ENCODE peak calls at places on chromosomes 4 and X, in seven cellular contexts. F, E, O, D, P, M and S are unnamed samples. For H3K36me3, the result is how much of the 10 kb centered on the place peaks cover.

GRCh38 chr4:72568959-72569718 is at the start of gene ADAMTS3:
- DNase-seq in O (peak), D (no peak), P (peak), M (peak), E (peak), F (peak), S (peak)

GRCh38 chr4:140790765-140791164 is 34.6 kb upstream of the TBC1D9 start:
- DNase-seq in D (no peak), M (peak), F (peak), E (peak), O (no peak), P (peak), S (peak)

GRCh38 chr4:158783775-158784174 is 14.9 kb downstream of the FNIP2 start:
- DNase-seq in P (no peak), M (peak), F (no peak), D (no peak), O (no peak), E (peak), S (peak)

GRCh38 chr4:2290974-2291704 is 29.2 kb upstream of the MXD4 start:
- DNase-seq in E (no peak), F (no peak), M (no peak), O (no peak), D (no peak), P (no peak), S (no peak)

GRCh38 chr4:123415977-123416376 is 19.4 kb downstream of the SPRY1 start:
- DNase-seq in D (no peak), E (no peak), P (no peak), O (no peak), M (peak), F (no peak), S (peak)

GRCh38 chrX:110402855-110403230 is 44.2 kb downstream of the RTL9 start:
- DNase-seq in F (no peak), E (no peak), P (no peak), M (no peak), O (no peak), D (no peak), S (peak)

GRCh38 chrX:150034788-150035187 is 96.5 kb upstream of the EOLA2 start:
- DNase-seq in O (no peak), F (no peak), E (no peak), P (no peak), M (no peak), D (no peak), S (no peak)

GRCh38 chr4:118909173-118909956 is 20.7 kb downstream of the SYNPO2 start:
- DNase-seq in P (no peak), F (peak), D (no peak), O (no peak), M (no peak), E (no peak), S (no peak)

GRCh38 chr4:89111833-89112563 is 665 bp downstream of the TIGD2 start:
- DNase-seq in P (no peak), F (no peak), D (no peak), M (peak), O (no peak), E (peak), S (peak)

GRCh38 chr4:128916832-128917231 is 107.3 kb downstream of the JADE1 start:
- DNase-seq in M (no peak), O (no peak), F (no peak), P (peak), E (no peak), D (no peak), S (no peak)

GRCh38 chr4:114027596-114027995 is 48.1 kb upstream of the ARSJ start:
- DNase-seq in F (no peak), E (no peak), D (no peak), M (no peak), O (no peak), P (no peak), S (no peak)

GRCh38 chr4:88188738-88189417 is 30.4 kb upstream of the ABCG2 start:
- DNase-seq in F (no peak), O (no peak), M (no peak), D (no peak), P (no peak), E (no peak), S (peak)

GRCh38 chr4:113978561-113979156 is 788 bp downstream of the ARSJ start:
- DNase-seq in D (no peak), O (peak), M (peak), P (no peak), E (peak), F (no peak), S (peak)

GRCh38 chr4:128793859-128794667 is 15.4 kb upstream of the JADE1 start:
- DNase-seq in F (no peak), D (no peak), O (no peak), E (peak), M (peak), P (no peak), S (no peak)

GRCh38 chr4:2689825-2690700 is 66.1 kb downstream of the TNIP2 start:
- DNase-seq in P (no peak), M (no peak), O (no peak), F (no peak), E (no peak), D (no peak), S (no peak)

GRCh38 chrX:44898411-44899221 is 25.6 kb downstream of the KDM6A start:
- DNase-seq in P (no peak), O (no peak), D (no peak), F (no peak), E (peak), M (peak), S (peak)

GRCh38 chr4:2811830-2812599 is 19.1 kb downstream of the SH3BP2 start:
- DNase-seq in O (peak), D (peak), M (peak), F (peak), E (peak), P (peak), S (peak)

GRCh38 chrX:154021131-154021611 is 1.5 kb upstream of the IRAK1 start:
- DNase-seq in M (peak), F (no peak), D (no peak), P (no peak), O (no peak), E (peak), S (peak)

GRCh38 chrX:122626871-122627270 is 557.2 kb upstream of the GRIA3 start:
- DNase-seq in P (no peak), F (no peak), E (no peak), O (no peak), M (no peak), D (no peak), S (peak)

GRCh38 chr4:133145758-133146157 is 3.3 kb upstream of the PCDH10 start:
- DNase-seq in F (no peak), D (no peak), P (no peak), E (no peak), O (no peak), M (no peak), S (no peak)
- H3K4me3 ChIP-seq in F (no peak), D (no peak), P (no peak), E (peak), O (no peak), M (no peak), S (no peak)

GRCh38 chr4:139732991-139733555 is 67.5 kb downstream of the MGST2 start:
- DNase-seq in E (no peak), P (no peak), O (no peak), F (no peak), D (no peak), M (no peak), S (no peak)

GRCh38 chr4:139734201-139734874 is 68.7 kb downstream of the MGST2 start:
- DNase-seq in D (no peak), M (peak), O (no peak), P (no peak), F (no peak), E (peak), S (peak)

GRCh38 chr4:139728146-139728545 is 62.5 kb downstream of the MGST2 start:
- DNase-seq in D (no peak), M (no peak), P (no peak), O (no peak), E (no peak), F (no peak), S (no peak)

GRCh38 chr4:139725236-139725635 is 59.6 kb downstream of the MGST2 start:
- DNase-seq in F (no peak), D (no peak), O (no peak), M (no peak), P (no peak), E (no peak), S (no peak)

DNA sequence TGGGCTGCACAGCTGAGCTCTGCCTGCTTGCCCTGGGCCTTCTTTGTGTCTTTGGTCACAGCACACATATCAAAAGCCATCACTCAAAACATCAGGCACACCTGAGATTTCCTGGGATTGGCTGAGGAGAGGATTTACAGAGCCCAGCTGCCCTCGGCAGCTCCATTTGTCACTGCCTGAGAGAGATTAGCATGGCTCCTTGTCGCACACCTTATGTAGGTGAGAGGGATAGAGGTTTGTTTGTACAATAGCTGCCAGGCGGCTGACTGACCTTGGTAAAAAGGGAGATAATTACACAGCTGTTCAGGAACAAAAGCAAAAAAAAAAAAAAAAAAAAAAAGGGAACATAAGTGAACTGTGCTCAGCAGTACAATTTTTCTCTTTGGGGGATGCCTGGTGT is 63.2 kb downstream of the MGST2 start:
- DNase-seq in M (no peak), P (no peak), E (no peak), F (no peak), O (no peak), D (no peak), S (no peak)
- H3K36me3 ChIP-seq in M (under half), P (under half), E (under half), F (under half), O (under half), D (under half), S (under half)

GRCh38 chrX:130110379-130111219 is at the start of gene ELF4:
- DNase-seq in P (peak), O (no peak), F (peak), D (peak), M (peak), E (peak), S (no peak)

GRCh38 chrX:130111935-130112221 is 1.6 kb upstream of the ELF4 start:
- DNase-seq in D (no peak), E (no peak), O (no peak), M (no peak), P (no peak), F (no peak), S (no peak)

GRCh38 chrX:130111220-130111934 is 1.1 kb upstream of the ELF4 start:
- DNase-seq in P (no peak), F (no peak), M (no peak), O (no peak), E (no peak), D (no peak), S (peak)

GRCh38 chrX:130108647-130109428 is 1.5 kb downstream of the ELF4 start:
- DNase-seq in D (no peak), M (no peak), E (no peak), F (peak), P (peak), O (no peak), S (peak)

GRCh38 chrX:130109429-130110378 is 593 bp downstream of the ELF4 start:
- DNase-seq in F (no peak), O (no peak), P (no peak), D (no peak), M (peak), E (peak), S (no peak)
- H3K4me3 ChIP-seq in F (peak), O (peak), P (peak), D (peak), M (peak), E (peak), S (peak)

GRCh38 chr4:153530284-153530995 is 64.3 kb downstream of the TMEM131L start:
- DNase-seq in M (no peak), E (no peak), O (no peak), D (no peak), P (peak), F (no peak), S (no peak)
- H3K36me3 ChIP-seq in M (under half), E (under half), O (under half), D (under half), P (under half), F (under half), S (under half)